ENCODE peak calls at places on chromosomes 6 and 20, in eight cellular contexts. One of them, this sample, is unnamed.

GRCh38 chr20:63415418-63416108 is 54.4 kb upstream of the CHRNA4 start:
- DNase-seq in breast epithelium: no peak
- DNase-seq in ovary: no peak
- DNase-seq in sigmoid colon: no peak
- DNase-seq in spleen: no peak
- DNase-seq in IMR-90: no peak
- DNase-seq in adrenal gland: no peak
- DNase-seq in A549: no peak
- DNase-seq in this sample: no peak

GRCh38 chr6:119147101-119148053 is 68.9 kb upstream of the FAM184A start:
- DNase-seq in breast epithelium: no peak
- DNase-seq in ovary: peak; percentile 40
- DNase-seq in sigmoid colon: peak; percentile 74
- DNase-seq in spleen: no peak
- DNase-seq in IMR-90: peak; percentile 98
- DNase-seq in adrenal gland: peak; percentile 83
- DNase-seq in A549: peak; percentile 79
- DNase-seq in this sample: peak; percentile 37

GRCh38 chr6:15551798-15552197 is 111.0 kb downstream of the DTNBP1 start:
- DNase-seq in breast epithelium: no peak
- DNase-seq in ovary: no peak
- DNase-seq in sigmoid colon: no peak
- DNase-seq in spleen: peak; percentile 83
- DNase-seq in IMR-90: peak; percentile 13
- DNase-seq in adrenal gland: no peak
- DNase-seq in A549: no peak
- DNase-seq in this sample: no peak

GRCh38 chr6:105780146-105780860 is 305.8 kb upstream of the PRDM1 start:
- DNase-seq in breast epithelium: no peak
- DNase-seq in ovary: no peak
- DNase-seq in sigmoid colon: no peak
- DNase-seq in spleen: no peak
- DNase-seq in IMR-90: peak; percentile 73
- DNase-seq in adrenal gland: no peak
- DNase-seq in A549: peak; percentile 21
- DNase-seq in this sample: no peak

GRCh38 chr6:4401408-4402367 is 266.3 kb upstream of the ECI2 start:
- DNase-seq in breast epithelium: no peak
- DNase-seq in ovary: no peak
- DNase-seq in sigmoid colon: no peak
- DNase-seq in spleen: no peak
- DNase-seq in IMR-90: peak; percentile 64
- DNase-seq in adrenal gland: peak; percentile 45
- DNase-seq in A549: peak; percentile 59
- DNase-seq in this sample: no peak

GRCh38 chr20:35232575-35232974 is 6.1 kb downstream of the MMP24 start:
- DNase-seq in breast epithelium: no peak
- DNase-seq in ovary: no peak
- DNase-seq in sigmoid colon: no peak
- DNase-seq in spleen: no peak
- DNase-seq in IMR-90: peak; percentile 75
- DNase-seq in adrenal gland: no peak
- DNase-seq in A549: no peak
- DNase-seq in this sample: no peak

GRCh38 chr20:8394308-8394945 is 262.4 kb downstream of the PLCB1 start:
- DNase-seq in breast epithelium: no peak
- DNase-seq in ovary: no peak
- DNase-seq in sigmoid colon: no peak
- DNase-seq in spleen: no peak
- DNase-seq in IMR-90: peak; percentile 63
- DNase-seq in adrenal gland: no peak
- DNase-seq in A549: no peak
- DNase-seq in this sample: no peak

GRCh38 chr6:100968934-100969333 is 87.8 kb upstream of the ASCC3 start:
- DNase-seq in breast epithelium: no peak
- DNase-seq in ovary: no peak
- DNase-seq in sigmoid colon: no peak
- DNase-seq in spleen: no peak
- DNase-seq in IMR-90: no peak
- DNase-seq in adrenal gland: no peak
- DNase-seq in A549: peak; percentile 2
- DNase-seq in this sample: no peak

GRCh38 chr6:123635567-123635966 is 1.2 kb downstream of the TRDN start:
- DNase-seq in breast epithelium: no peak
- DNase-seq in ovary: no peak
- DNase-seq in sigmoid colon: no peak
- DNase-seq in spleen: no peak
- DNase-seq in IMR-90: no peak
- DNase-seq in adrenal gland: no peak
- DNase-seq in A549: no peak
- DNase-seq in this sample: no peak

GRCh38 chr6:64258302-64258701 is 622.7 kb downstream of the PHF3 start:
- DNase-seq in breast epithelium: no peak
- DNase-seq in ovary: no peak
- DNase-seq in sigmoid colon: no peak
- DNase-seq in spleen: no peak
- DNase-seq in IMR-90: no peak
- DNase-seq in adrenal gland: no peak
- DNase-seq in A549: no peak
- DNase-seq in this sample: no peak

GRCh38 chr6:43231735-43232450 is 2.6 kb upstream of the DNPH1 start:
- DNase-seq in breast epithelium: no peak
- DNase-seq in ovary: no peak
- DNase-seq in sigmoid colon: no peak
- DNase-seq in spleen: no peak
- DNase-seq in IMR-90: no peak
- DNase-seq in adrenal gland: no peak
- DNase-seq in A549: no peak
- DNase-seq in this sample: no peak

GRCh38 chr20:46930940-46931339 is 36.3 kb downstream of the EYA2 start:
- DNase-seq in breast epithelium: no peak
- DNase-seq in ovary: no peak
- DNase-seq in sigmoid colon: no peak
- DNase-seq in spleen: no peak
- DNase-seq in IMR-90: no peak
- DNase-seq in adrenal gland: no peak
- DNase-seq in A549: no peak
- DNase-seq in this sample: no peak
- H3K27ac ChIP-seq in breast epithelium: no peak overlapping the region
- H3K27ac ChIP-seq in ovary: no peak overlapping the region
- H3K27ac ChIP-seq in sigmoid colon: no peak overlapping the region
- H3K27ac ChIP-seq in spleen: no peak overlapping the region
- H3K27ac ChIP-seq in IMR-90: no peak overlapping the region
- H3K27ac ChIP-seq in adrenal gland: no peak overlapping the region
- H3K27ac ChIP-seq in A549: no peak overlapping the region
- H3K27ac ChIP-seq in this sample: no peak overlapping the region

GRCh38 chr6:41917528-41917927 is 3.4 kb downstream of the MED20 start:
- DNase-seq in breast epithelium: no peak
- DNase-seq in ovary: no peak
- DNase-seq in sigmoid colon: no peak
- DNase-seq in spleen: no peak
- DNase-seq in IMR-90: peak; percentile 96
- DNase-seq in adrenal gland: peak; percentile 68
- DNase-seq in A549: peak; percentile 84
- DNase-seq in this sample: no peak
- TF ChIP-seq POLR2A in breast epithelium: no peak
- TF ChIP-seq POLR2A in ovary: no peak
- TF ChIP-seq POLR2A in sigmoid colon: no peak
- TF ChIP-seq POLR2A in spleen: no peak
- TF ChIP-seq POLR2A in IMR-90: peak; percentile 46
- TF ChIP-seq POLR2A in adrenal gland: no peak
- TF ChIP-seq POLR2A in A549: no peak
- TF ChIP-seq POLR2A in this sample: no peak

GRCh38 chr20:39109933-39110818 is 148.0 kb downstream of the DHX35 start:
- DNase-seq in breast epithelium: no peak
- DNase-seq in ovary: no peak
- DNase-seq in sigmoid colon: no peak
- DNase-seq in spleen: no peak
- DNase-seq in IMR-90: no peak
- DNase-seq in adrenal gland: no peak
- DNase-seq in A549: no peak
- DNase-seq in this sample: no peak

GRCh38 chr20:39108746-39109145 is 146.6 kb downstream of the DHX35 start:
- DNase-seq in breast epithelium: no peak
- DNase-seq in ovary: no peak
- DNase-seq in sigmoid colon: no peak
- DNase-seq in spleen: no peak
- DNase-seq in IMR-90: peak; percentile 27
- DNase-seq in adrenal gland: peak; percentile 45
- DNase-seq in A549: peak; percentile 17
- DNase-seq in this sample: no peak

GRCh38 chr20:39112196-39112743 is 150.1 kb downstream of the DHX35 start:
- DNase-seq in breast epithelium: no peak
- DNase-seq in ovary: no peak
- DNase-seq in sigmoid colon: no peak
- DNase-seq in spleen: no peak
- DNase-seq in IMR-90: peak; percentile 28
- DNase-seq in adrenal gland: peak; percentile 75
- DNase-seq in A549: peak; percentile 66
- DNase-seq in this sample: peak; percentile 71

GRCh38 chr20:39110819-39111136 is 148.6 kb downstream of the DHX35 start:
- DNase-seq in breast epithelium: no peak
- DNase-seq in ovary: no peak
- DNase-seq in sigmoid colon: no peak
- DNase-seq in spleen: no peak
- DNase-seq in IMR-90: no peak
- DNase-seq in adrenal gland: no peak
- DNase-seq in A549: no peak
- DNase-seq in this sample: no peak

GRCh38 chr20:39111359-39112195 is 149.4 kb downstream of the DHX35 start:
- DNase-seq in breast epithelium: no peak
- DNase-seq in ovary: no peak
- DNase-seq in sigmoid colon: no peak
- DNase-seq in spleen: no peak
- DNase-seq in IMR-90: no peak
- DNase-seq in adrenal gland: no peak
- DNase-seq in A549: no peak
- DNase-seq in this sample: no peak
- H3K27ac ChIP-seq in breast epithelium: no peak overlapping the region
- H3K27ac ChIP-seq in ovary: no peak overlapping the region
- H3K27ac ChIP-seq in sigmoid colon: no peak overlapping the region
- H3K27ac ChIP-seq in spleen: no peak overlapping the region
- H3K27ac ChIP-seq in IMR-90: no peak overlapping the region
- H3K27ac ChIP-seq in adrenal gland: no peak overlapping the region
- H3K27ac ChIP-seq in A549: no peak overlapping the region
- H3K27ac ChIP-seq in this sample: no peak overlapping the region

DNA sequence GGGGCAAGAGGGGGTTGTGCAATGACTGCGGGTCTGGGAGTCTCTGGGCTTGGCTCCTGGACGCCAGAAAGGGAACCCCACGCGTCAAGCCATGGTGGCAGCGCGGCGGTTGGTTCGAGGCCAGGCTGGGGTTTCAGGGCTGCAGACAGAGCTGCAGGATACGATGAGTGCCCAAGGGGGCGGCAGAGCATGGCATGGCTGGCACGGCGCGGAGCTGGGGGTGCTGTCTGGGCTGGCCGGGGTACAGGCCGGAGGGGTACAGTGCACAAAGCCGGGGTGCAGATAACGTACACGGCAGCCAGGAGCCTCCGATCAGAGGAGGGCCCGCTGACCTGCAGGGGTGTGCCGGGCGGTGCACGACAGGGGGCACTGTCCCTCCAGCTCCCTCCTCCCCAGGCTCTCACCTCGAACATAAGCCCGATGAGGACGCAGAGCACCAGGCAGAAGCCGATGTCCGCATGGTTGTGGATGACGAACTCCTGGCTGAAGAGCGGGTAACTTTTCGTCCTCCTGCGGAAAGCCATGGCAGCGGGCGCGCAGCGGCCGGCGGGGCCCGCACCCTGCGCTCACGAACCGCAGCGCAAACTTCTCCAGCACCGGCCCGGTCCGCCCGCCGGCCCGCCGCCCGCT is 353 bp downstream of the TRAM2 start:
- DNase-seq in breast epithelium: peak; percentile 30
- DNase-seq in ovary: peak; percentile 71
- DNase-seq in sigmoid colon: peak; percentile 86
- DNase-seq in spleen: peak; percentile 93
- DNase-seq in IMR-90: peak; percentile 85
- DNase-seq in adrenal gland: peak; percentile 71
- DNase-seq in A549: peak; percentile 84
- DNase-seq in this sample: peak; percentile 54
- TF ChIP-seq POLR2A in breast epithelium: no peak
- TF ChIP-seq POLR2A in ovary: peak; percentile 52
- TF ChIP-seq POLR2A in sigmoid colon: no peak
- TF ChIP-seq POLR2A in spleen: no peak
- TF ChIP-seq POLR2A in IMR-90: peak; percentile 15
- TF ChIP-seq POLR2A in adrenal gland: no peak
- TF ChIP-seq POLR2A in A549: peak; percentile 47
- TF ChIP-seq POLR2A in this sample: no peak

GRCh38 chr20:19289451-19289850 is 77.0 kb downstream of the SLC24A3 start:
- DNase-seq in breast epithelium: no peak
- DNase-seq in ovary: no peak
- DNase-seq in sigmoid colon: no peak
- DNase-seq in spleen: no peak
- DNase-seq in IMR-90: no peak
- DNase-seq in adrenal gland: no peak
- DNase-seq in A549: no peak
- DNase-seq in this sample: no peak
- H3K27ac ChIP-seq in breast epithelium: no peak overlapping the region
- H3K27ac ChIP-seq in ovary: no peak overlapping the region
- H3K27ac ChIP-seq in sigmoid colon: peak overlapping the region; percentile 71
- H3K27ac ChIP-seq in spleen: no peak overlapping the region
- H3K27ac ChIP-seq in IMR-90: no peak overlapping the region
- H3K27ac ChIP-seq in adrenal gland: no peak overlapping the region
- H3K27ac ChIP-seq in A549: no peak overlapping the region
- H3K27ac ChIP-seq in this sample: no peak overlapping the region

GRCh38 chr20:62136283-62137091 is 6.7 kb downstream of the PSMA7 start:
- DNase-seq in breast epithelium: peak; percentile 70
- DNase-seq in ovary: peak; percentile 71
- DNase-seq in sigmoid colon: no peak
- DNase-seq in spleen: peak; percentile 88
- DNase-seq in IMR-90: peak; percentile 68
- DNase-seq in adrenal gland: peak; percentile 78
- DNase-seq in A549: peak; percentile 78
- DNase-seq in this sample: peak; percentile 77
- TF ChIP-seq POLR2A in breast epithelium: no peak
- TF ChIP-seq POLR2A in ovary: no peak
- TF ChIP-seq POLR2A in sigmoid colon: no peak
- TF ChIP-seq POLR2A in spleen: no peak
- TF ChIP-seq POLR2A in IMR-90: no peak
- TF ChIP-seq POLR2A in adrenal gland: no peak
- TF ChIP-seq POLR2A in A549: no peak
- TF ChIP-seq POLR2A in this sample: no peak

GRCh38 chr6:139436521-139437348 is 62.3 kb upstream of the CITED2 start:
- DNase-seq in breast epithelium: peak; percentile 77
- DNase-seq in ovary: no peak
- DNase-seq in sigmoid colon: no peak
- DNase-seq in spleen: no peak
- DNase-seq in IMR-90: no peak
- DNase-seq in adrenal gland: no peak
- DNase-seq in A549: peak; percentile 7
- DNase-seq in this sample: no peak
- H3K27ac ChIP-seq in breast epithelium: peak overlapping the region; percentile 73
- H3K27ac ChIP-seq in ovary: no peak overlapping the region
- H3K27ac ChIP-seq in sigmoid colon: peak overlapping the region; percentile 21
- H3K27ac ChIP-seq in spleen: no peak overlapping the region
- H3K27ac ChIP-seq in IMR-90: no peak overlapping the region
- H3K27ac ChIP-seq in adrenal gland: no peak overlapping the region
- H3K27ac ChIP-seq in A549: no peak overlapping the region
- H3K27ac ChIP-seq in this sample: no peak overlapping the region

This sample was measured in stomach.